ENCODE peak calls at places on chromosomes 12 and 14, in ten cellular contexts. Z is endothelial cell, S is ovary, D is astrocyte of the spinal cord, Y is NCI-H2107, R is foreskin melanocyte, F is retina, Q is GM20000, C is testis, K is kidney glomerular epithelial cell. I is an unnamed sample.

GRCh38 chr12:12020762-12021161 is 50.0 kb upstream of the BCL2L14 start:
- DNase-seq in Z (no peak), S (no peak), D (no peak), Y (no peak), R (no peak), F (no peak), Q (no peak), C (no peak), K (no peak), I (no peak)

GRCh38 chr12:105942316-105942715 is 196.4 kb downstream of the NUAK1 start:
- DNase-seq in Z (no peak), S (no peak), D (no peak), Y (no peak), R (no peak), F (no peak), Q (no peak), C (no peak), K (no peak), I (no peak)

GRCh38 chr12:68435816-68436215 is 103.7 kb upstream of the MDM1 start:
- DNase-seq in Z (no peak), S (no peak), D (peak; percentile 68), Y (no peak), R (no peak), F (no peak), Q (no peak), C (no peak), K (peak; percentile 38), I (no peak)

GRCh38 chr14:61562321-61563161 is 132.8 kb upstream of the HIF1A start:
- DNase-seq in Z (no peak), S (no peak), D (peak; percentile 99), Y (peak; percentile 73), R (peak; percentile 53), F (no peak), Q (no peak), C (no peak), K (peak; percentile 99), I (no peak)

GRCh38 chr14:64806202-64806861 is 73.4 kb downstream of the SPTB start:
- DNase-seq in Z (no peak), S (no peak), D (peak; percentile 91), Y (no peak), R (peak; percentile 31), F (no peak), Q (no peak), C (no peak), K (peak; percentile 95), I (peak; percentile 11)

GRCh38 chr14:58830121-58830520 is 192.4 kb downstream of the DACT1 start:
- DNase-seq in Z (no peak), S (no peak), D (no peak), Y (no peak), R (no peak), F (no peak), Q (no peak), C (no peak), K (no peak), I (peak; percentile 31)

GRCh38 chr12:118103601-118104382 is at the start of gene VSIG10:
- DNase-seq in Z (peak; percentile 78), S (peak; percentile 71), D (peak; percentile 65), Y (peak; percentile 55), R (peak; percentile 53), F (peak; percentile 90), Q (peak; percentile 73), C (peak; percentile 55), K (peak; percentile 27), I (no peak)

GRCh38 chr12:95533985-95534384 is 17.3 kb downstream of the USP44 start:
- DNase-seq in Z (no peak), S (no peak), D (no peak), Y (no peak), R (no peak), F (no peak), Q (no peak), C (no peak), K (no peak), I (no peak)

GRCh38 chr12:93146278-93146939 is 217.3 kb upstream of the EEA1 start:
- DNase-seq in Z (no peak), S (no peak), D (peak; percentile 38), Y (no peak), R (peak; percentile 65), F (no peak), Q (no peak), C (no peak), K (no peak), I (no peak)

GRCh38 chr14:93967637-93968250 is 8.6 kb downstream of the ASB2 start:
- DNase-seq in Z (no peak), S (no peak), D (no peak), Y (no peak), R (no peak), F (no peak), Q (peak; percentile 75), C (no peak), K (no peak), I (no peak)